ENCODE peak calls at places on chromosome 9, in eight cellular contexts. X, Z, P, Y, H, W, Q and E are unnamed samples.

GRCh38 chr9:113567361-113568080 is 104.0 kb downstream of the RGS3 start:
- DNase-seq in Y (no peak), H (no peak), Q (no peak), P (no peak), X (no peak), Z (no peak), W (no peak), E (no peak)

GRCh38 chr9:14822666-14823065 is 87.6 kb downstream of the FREM1 start:
- DNase-seq in Z (no peak), Q (no peak), Y (no peak), P (no peak), H (no peak), X (no peak), W (no peak), E (no peak)

GRCh38 chr9:16267336-16268036 is 603.0 kb downstream of the BNC2 start:
- DNase-seq in P (peak; percentile 45), Z (no peak), W (peak; percentile 72), X (no peak), Q (no peak), H (no peak), Y (peak; percentile 34), E (no peak)

GRCh38 chr9:7710686-7711085 is 88.9 kb downstream of the DMAC1 start:
- DNase-seq in W (no peak), Q (no peak), Y (no peak), P (peak; percentile 67), H (no peak), X (no peak), Z (no peak), E (no peak)

GRCh38 chr9:137491735-137492432 is 32.8 kb upstream of the NSMF start:
- DNase-seq in W (no peak), H (peak; percentile 6), Q (no peak), Z (no peak), X (no peak), Y (no peak), P (no peak), E (no peak)

GRCh38 chr9:36443581-36443980 is 43.5 kb upstream of the RNF38 start:
- DNase-seq in Z (no peak), H (no peak), Q (no peak), X (no peak), Y (no peak), P (no peak), W (no peak), E (no peak)

GRCh38 chr9:88355166-88355565 is 33.1 kb upstream of the SPIN1 start:
- DNase-seq in P (no peak), Q (no peak), Y (no peak), W (no peak), H (no peak), Z (no peak), X (no peak), E (no peak)

GRCh38 chr9:130323051-130323757 is 57.6 kb downstream of the HMCN2 start:
- DNase-seq in Q (no peak), Y (no peak), W (no peak), P (no peak), Z (no peak), H (no peak), X (no peak), E (no peak)

GRCh38 chr9:136260936-136261472 is 15.4 kb upstream of the QSOX2 start:
- DNase-seq in Y (no peak), P (no peak), Z (no peak), H (no peak), Q (no peak), X (no peak), W (no peak), E (no peak)

GRCh38 chr9:77440057-77440456 is 208.1 kb downstream of the GNA14 start:
- DNase-seq in W (no peak), Y (no peak), H (peak; percentile 51), Q (no peak), P (no peak), Z (peak; percentile 9), X (no peak), E (no peak)

GRCh38 chr9:113695901-113696300 is 180.2 kb upstream of the ZNF618 start:
- DNase-seq in W (no peak), Y (no peak), H (no peak), P (peak; percentile 52), Z (no peak), Q (no peak), X (no peak), E (no peak)

GRCh38 chr9:129801504-129801903 is 1.5 kb upstream of the TOR1B start:
- DNase-seq in Z (no peak), W (no peak), H (no peak), X (no peak), P (no peak), Q (no peak), Y (no peak), E (no peak)

GRCh38 chr9:98099898-98100297 is 19.1 kb downstream of the TRIM14 start:
- DNase-seq in W (no peak), Y (peak; percentile 49), Q (no peak), X (no peak), H (no peak), Z (no peak), P (no peak), E (no peak)

GRCh38 chr9:69452110-69452780 is 127.2 kb downstream of the ENTREP1 start:
- DNase-seq in H (no peak), Q (no peak), Z (no peak), W (no peak), X (no peak), P (no peak), Y (no peak), E (no peak)

GRCh38 chr9:95237336-95237735 is 80.2 kb downstream of the FANCC start:
- DNase-seq in Y (no peak), H (no peak), X (no peak), P (no peak), Q (no peak), Z (no peak), W (no peak), E (no peak)

GRCh38 chr9:133842721-133843227 is 104.6 kb upstream of the SARDH start:
- DNase-seq in Q (no peak), P (no peak), H (peak; percentile 23), Y (no peak), W (no peak), X (no peak), Z (no peak), E (no peak)

GRCh38 chr9:137807721-137808703 is 69.6 kb upstream of the CACNA1B start:
- DNase-seq in Z (no peak), Y (no peak), X (no peak), H (no peak), P (no peak), Q (no peak), W (no peak), E (no peak)